ENCODE peak calls at places on chromosomes 13 and 19, in five cellular contexts. X is trophoblast cell; A is M059J; B is stimulated activated CD8-positive, alpha-beta memory T cell treated with anti-CD3 and anti-CD28 coated beads, Interleukin-7, amount 100 ng/mL, for 24 hours; E is tibial artery. W is an unnamed sample.
A peak's percentile ranks its signal among the peaks of the same experiment; 100 is the strongest.

GRCh38 chr19:43662487-43662886 is 7.5 kb downstream of the PLAUR start:
- DNase-seq in E (no peak), B (no peak), A (peak; percentile 35), X (no peak), W (no peak)

GRCh38 chr19:39448271-39448670 is 2.9 kb downstream of the SUPT5H start:
- DNase-seq in E (no peak), A (peak; percentile 88), X (no peak), B (no peak), W (peak; percentile 89)

GRCh38 chr19:54708781-54709180 is 15.5 kb upstream of the KIR3DL3 start:
- DNase-seq in X (no peak), A (no peak), E (no peak), B (no peak), W (no peak)

GRCh38 chr13:91544723-91545122 is 146.3 kb downstream of the GPC5 start:
- DNase-seq in B (no peak), E (no peak), A (no peak), X (no peak), W (no peak)

GRCh38 chr19:14015454-14016035 is 9.4 kb upstream of the RFX1 start:
- DNase-seq in X (no peak), E (no peak), A (no peak), B (no peak), W (no peak)

GRCh38 chr13:52164989-52165388 is 5.6 kb upstream of the NEK3 start:
- DNase-seq in B (no peak), A (no peak), E (no peak), X (no peak), W (no peak)

GRCh38 chr19:48543121-48543710 is 8.8 kb upstream of the SULT2B1 start:
- DNase-seq in X (peak; percentile 41), E (no peak), A (peak; percentile 82), B (no peak), W (peak; percentile 68)

GRCh38 chr13:66689628-66690027 is 540.5 kb downstream of the PCDH9 start:
- DNase-seq in B (no peak), X (no peak), E (no peak), A (no peak), W (no peak)

GRCh38 chr19:11361037-11361770 is 6.0 kb downstream of the PLPPR2 start:
- DNase-seq in X (peak; percentile 88), E (no peak), B (no peak), A (no peak), W (no peak)